ENCODE peak calls at places on chromosome 1, in six cellular contexts. V, Q, S, O, I and E are unnamed samples.

GRCh38 chr1:59767119-59767518 is 47.6 kb upstream of the HOOK1 start:
- DNase-seq in V (no peak), Q (no peak), S (no peak), O (peak), I (peak), E (no peak)

GRCh38 chr1:16967095-16967567 is 13.3 kb downstream of the MFAP2 start:
- DNase-seq in V (no peak), Q (no peak), S (peak), O (peak), I (peak), E (peak)

GRCh38 chr1:225481738-225482137 is 53.9 kb upstream of the LBR start:
- DNase-seq in V (no peak), Q (no peak), S (no peak), O (no peak), I (no peak), E (no peak)

GRCh38 chr1:14296795-14297194 is 301.7 kb upstream of the KAZN start:
- DNase-seq in V (no peak), Q (no peak), S (peak), O (peak), I (peak), E (peak)

GRCh38 chr1:36625253-36625958 is 142.7 kb upstream of the CSF3R start:
- DNase-seq in V (no peak), Q (no peak), S (no peak), O (no peak), I (no peak), E (no peak)

GRCh38 chr1:76038306-76039004 is 36.1 kb upstream of the ST6GALNAC3 start:
- DNase-seq in V (no peak), Q (no peak), S (peak), O (peak), I (peak), E (no peak)

GRCh38 chr1:207824691-207825090 is 72.8 kb downstream of the CD46 start:
- DNase-seq in V (peak), Q (no peak), S (no peak), O (peak), I (peak), E (peak)

GRCh38 chr1:100353073-100353801 is 931 bp downstream of the CDC14A start:
- DNase-seq in V (peak), Q (no peak), S (no peak), O (no peak), I (peak), E (no peak)

GRCh38 chr1:154944422-154945159 is 8.1 kb upstream of the PMVK start:
- DNase-seq in V (peak), Q (no peak), S (no peak), O (no peak), I (peak), E (no peak)

GRCh38 chr1:54122992-54123391 is 29.8 kb downstream of the CDCP2 start:
- DNase-seq in V (no peak), Q (no peak), S (no peak), O (no peak), I (no peak), E (no peak)

GRCh38 chr1:54120018-54120697 is 32.6 kb downstream of the CDCP2 start:
- DNase-seq in V (no peak), Q (no peak), S (no peak), O (no peak), I (no peak), E (no peak)

GRCh38 chr1:54121482-54122130 is 31.2 kb downstream of the CDCP2 start:
- DNase-seq in V (peak), Q (peak), S (peak), O (peak), I (peak), E (peak)

GRCh38 chr1:54122131-54122751 is 30.6 kb downstream of the CDCP2 start:
- DNase-seq in V (no peak), Q (no peak), S (no peak), O (no peak), I (no peak), E (no peak)

DNA sequence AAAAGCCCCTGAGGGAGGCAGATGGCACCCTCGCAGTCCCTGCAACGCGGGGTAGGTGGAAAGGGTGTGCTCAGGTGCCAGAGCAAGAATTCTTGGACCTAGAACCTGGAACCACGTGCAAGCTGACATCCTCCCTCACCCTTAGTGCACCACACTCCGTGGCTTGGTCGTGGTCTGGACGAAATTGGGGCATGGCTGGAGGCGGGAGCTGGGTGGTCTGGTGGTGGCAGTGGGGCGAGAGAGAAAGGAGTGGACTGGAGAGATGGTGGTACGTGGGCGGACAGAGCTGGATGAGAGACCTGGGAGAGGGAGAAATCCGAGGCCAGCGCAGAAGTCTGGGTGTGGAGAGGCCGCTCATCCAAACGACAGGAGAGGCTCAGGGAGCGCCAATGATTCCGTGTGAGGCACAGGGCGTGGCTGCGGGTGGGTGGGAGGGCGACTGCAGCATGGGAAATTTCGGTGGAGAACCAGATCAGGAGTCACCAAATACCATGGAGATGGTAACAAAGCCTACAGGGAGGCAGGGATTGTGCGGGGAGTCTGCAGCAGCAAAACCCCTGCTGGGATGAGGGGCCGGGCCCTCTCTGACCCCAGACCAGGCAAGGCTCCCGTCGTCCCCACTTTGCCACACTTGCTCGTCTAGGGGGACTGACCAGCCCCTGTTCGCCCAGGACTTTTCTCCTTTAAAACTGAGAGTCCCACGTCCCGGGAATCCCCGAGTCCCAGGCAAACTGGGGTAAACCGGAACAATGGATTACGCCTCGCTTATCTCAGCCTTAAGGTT is 31.9 kb downstream of the CDCP2 start:
- DNase-seq in V (no peak), Q (no peak), S (peak), O (no peak), I (no peak), E (no peak)
- H3K4me3 ChIP-seq in V (no peak), Q (peak), S (peak), O (no peak), I (peak), E (no peak)

DNA sequence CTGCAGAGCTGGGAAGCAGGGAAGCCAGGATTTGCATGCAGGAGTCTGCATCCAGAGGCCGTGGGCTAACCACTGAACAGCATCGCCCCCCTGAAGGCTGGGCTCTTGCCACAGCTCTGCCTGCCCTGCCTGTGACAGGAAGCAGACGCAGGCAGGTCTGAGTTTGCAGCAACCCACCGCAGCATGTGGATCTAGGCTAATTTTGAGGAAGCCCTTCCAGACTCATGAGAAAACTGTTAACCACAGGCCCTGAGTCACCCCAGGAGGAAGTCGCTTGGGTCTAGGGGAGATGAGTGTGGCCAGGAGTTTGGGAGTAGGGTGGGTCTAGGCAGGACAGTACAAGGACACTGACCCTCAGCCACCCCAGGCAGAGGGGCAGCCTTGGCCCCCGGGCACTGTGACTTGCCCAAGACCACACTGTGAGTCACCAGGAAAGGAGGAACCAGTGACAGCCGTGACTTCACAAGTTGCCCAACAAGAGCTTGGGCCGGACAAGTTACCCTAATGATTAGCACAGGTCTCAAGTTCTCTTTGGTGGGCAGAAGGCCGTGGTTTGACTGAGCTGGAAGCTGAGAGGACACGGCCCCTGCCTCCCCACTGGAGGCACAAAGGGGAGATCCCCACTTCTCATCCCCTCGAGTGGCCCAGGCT is 904 bp downstream of the LAPTM5 start:
- DNase-seq in V (peak), Q (no peak), S (peak), O (peak), I (peak), E (peak)
- H3K4me3 ChIP-seq in V (peak), Q (no peak), S (no peak), O (no peak), I (no peak), E (no peak)

DNA sequence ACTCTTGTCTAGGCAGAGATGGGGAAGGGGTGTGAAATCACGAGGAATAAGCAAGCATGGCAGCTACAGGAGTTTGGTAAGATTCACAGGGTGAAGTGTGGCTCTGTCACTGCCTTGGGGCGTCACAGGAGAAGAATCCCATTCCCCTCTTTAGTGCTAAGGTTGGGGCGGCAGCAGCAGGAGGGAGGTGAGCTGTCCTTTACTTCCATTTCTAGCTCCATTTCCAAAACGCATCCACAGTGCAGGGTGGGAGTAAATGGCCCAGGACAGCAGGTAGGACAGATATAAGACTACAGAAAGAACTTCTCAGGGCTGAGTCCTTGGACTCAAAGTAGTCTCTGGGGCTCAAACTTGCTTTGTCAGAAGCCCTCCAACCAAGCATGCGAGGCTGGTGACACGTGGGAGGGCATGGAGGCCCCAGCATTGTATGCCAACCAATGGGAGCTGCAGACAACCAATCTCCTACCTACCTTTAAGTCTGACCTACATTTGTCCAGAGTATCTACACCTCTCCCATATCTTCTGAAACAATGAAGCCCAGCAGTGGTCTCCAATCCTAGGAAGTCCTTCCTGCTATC is 8.5 kb downstream of the MEF2D start:
- DNase-seq in V (no peak), Q (no peak), S (no peak), O (no peak), I (no peak), E (no peak)
- H3K4me3 ChIP-seq in V (no peak), Q (no peak), S (no peak), O (no peak), I (no peak), E (no peak)

DNA sequence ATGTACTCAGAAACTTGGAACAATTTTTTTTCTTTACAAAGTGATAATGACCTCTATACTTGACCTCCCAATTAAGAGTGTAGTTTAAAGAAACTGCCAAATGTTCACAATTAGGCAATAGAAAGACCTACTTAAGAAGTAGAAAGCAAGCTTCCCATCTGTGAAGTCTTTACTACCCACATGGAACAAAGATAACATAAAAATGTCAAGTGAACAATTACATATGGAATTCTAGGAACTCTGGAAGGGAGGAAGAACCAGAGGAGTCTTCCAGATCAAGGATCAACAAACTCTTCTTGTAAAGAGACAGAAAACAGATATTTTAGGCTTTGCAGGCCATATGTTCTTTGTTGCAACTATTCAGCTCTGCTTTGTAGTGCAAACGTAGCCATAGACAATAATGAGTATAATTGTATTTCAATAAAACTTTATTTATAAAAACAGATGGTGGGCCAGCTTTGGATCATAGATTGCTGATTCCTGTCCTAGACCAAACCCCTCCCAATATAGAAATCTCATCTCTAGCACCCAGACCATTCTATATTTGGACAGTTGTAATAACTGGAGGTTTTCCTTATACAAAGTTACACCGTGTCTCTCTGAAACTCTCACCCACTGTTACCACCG is 68.4 kb upstream of the MAGI3 start:
- DNase-seq in V (no peak), Q (no peak), S (peak), O (peak), I (no peak), E (no peak)
- H3K4me3 ChIP-seq in V (no peak), Q (no peak), S (no peak), O (no peak), I (no peak), E (no peak)